ENCODE peak calls at places on chromosomes 4 and X, in seven cellular contexts. U, B, W, S, N, H and D are unnamed samples. For H3K27me3, the result is how much of the 10 kb centered on the place peaks cover.

GRCh38 chrX:94576367-94577004 is 902.5 kb downstream of the FAM133A start:
- DNase-seq in W (no peak), U (no peak), N (no peak), S (no peak), B (no peak), H (no peak), D (no peak)

GRCh38 chr4:122899682-122900081 is 22.7 kb downstream of the NUDT6 start:
- DNase-seq in B (no peak), N (no peak), U (no peak), H (no peak), W (no peak), S (no peak), D (no peak)

GRCh38 chr4:105543881-105544280 is 8.5 kb upstream of the ARHGEF38 start:
- DNase-seq in N (no peak), W (no peak), H (no peak), U (no peak), B (no peak), S (no peak), D (no peak)

GRCh38 chr4:1412376-1413220 is 6.4 kb upstream of the NKX1-1 start:
- DNase-seq in N (no peak), U (no peak), H (no peak), B (no peak), S (no peak), W (no peak), D (no peak)

GRCh38 chr4:142563682-142564291 is 282.3 kb downstream of the INPP4B start:
- DNase-seq in S (no peak), W (no peak), N (peak), B (no peak), U (no peak), H (no peak), D (no peak)

GRCh38 chr4:93870876-93871458 is 42.4 kb downstream of the ATOH1 start:
- DNase-seq in B (no peak), S (no peak), U (no peak), H (no peak), N (no peak), W (no peak), D (no peak)

GRCh38 chr4:96639932-96640331 is 800.0 kb downstream of the PDHA2 start:
- DNase-seq in W (no peak), H (no peak), B (no peak), U (no peak), N (no peak), S (no peak), D (no peak)

GRCh38 chrX:118655561-118656246 is 71.7 kb upstream of the IL13RA1 start:
- DNase-seq in B (no peak), W (no peak), H (no peak), U (no peak), N (no peak), S (no peak), D (no peak)

GRCh38 chr4:136583567-136583966 is 948.7 kb downstream of the PCDH18 start:
- DNase-seq in U (no peak), S (no peak), B (no peak), N (no peak), W (no peak), H (no peak), D (no peak)

GRCh38 chr4:181301735-181302380 is 941.3 kb upstream of the TENM3 start:
- DNase-seq in U (no peak), B (peak), S (no peak), W (no peak), N (no peak), H (no peak), D (no peak)

GRCh38 chr4:83489711-83490326 is 4.9 kb upstream of the ABRAXAS1 start:
- DNase-seq in H (no peak), W (no peak), U (no peak), B (no peak), S (no peak), N (no peak), D (no peak)

GRCh38 chr4:41614519-41614918 is 76.6 kb downstream of the LIMCH1 start:
- DNase-seq in B (no peak), H (no peak), W (no peak), S (no peak), N (no peak), U (no peak), D (no peak)

GRCh38 chr4:40594261-40595178 is 35.1 kb downstream of the RBM47 start:
- DNase-seq in H (no peak), W (no peak), N (no peak), B (no peak), S (no peak), U (no peak), D (no peak)

GRCh38 chr4:53653484-53654053 is 62.3 kb upstream of the LNX1 start:
- DNase-seq in S (no peak), U (no peak), N (peak), B (no peak), W (no peak), H (no peak), D (no peak)

GRCh38 chr4:15240764-15241163 is 187.1 kb upstream of the C1QTNF7 start:
- DNase-seq in S (no peak), B (no peak), N (no peak), U (no peak), H (no peak), W (no peak), D (no peak)

GRCh38 chr4:163380703-163381102 is 37.0 kb downstream of the NPY5R start:
- DNase-seq in S (no peak), U (no peak), W (no peak), B (no peak), N (no peak), H (no peak), D (no peak)

GRCh38 chr4:11418610-11419009 is 10.1 kb downstream of the HS3ST1 start:
- DNase-seq in W (no peak), H (no peak), B (no peak), N (no peak), U (no peak), S (no peak), D (peak)

GRCh38 chrX:67652581-67652980 is 108.8 kb downstream of the AR start:
- DNase-seq in W (no peak), S (no peak), B (no peak), U (no peak), H (no peak), N (no peak), D (no peak)

GRCh38 chr4:125049711-125050110 is 265.0 kb upstream of the FAT4 start:
- DNase-seq in U (no peak), H (no peak), N (no peak), S (no peak), W (no peak), B (no peak), D (no peak)

GRCh38 chr4:108560624-108561023 is 59.8 kb upstream of the RPL34 start:
- DNase-seq in B (no peak), U (no peak), S (no peak), W (no peak), H (no peak), N (no peak), D (no peak)

GRCh38 chr4:114400531-114400930 is 198.1 kb upstream of the UGT8 start:
- DNase-seq in N (no peak), W (no peak), B (no peak), S (no peak), H (no peak), U (no peak), D (no peak)

GRCh38 chrX:104647084-104647483 is 81.1 kb downstream of the IL1RAPL2 start:
- DNase-seq in N (no peak), H (no peak), W (no peak), B (no peak), S (no peak), U (no peak), D (no peak)

GRCh38 chr4:82753725-82754410 is 44.7 kb downstream of the SCD5 start:
- DNase-seq in H (no peak), B (no peak), S (no peak), U (no peak), W (no peak), N (no peak), D (no peak)

GRCh38 chrX:112058255-112058654 is 24.3 kb downstream of the TRPC5 start:
- DNase-seq in W (no peak), U (no peak), H (no peak), B (no peak), S (no peak), N (no peak), D (no peak)

GRCh38 chr4:143341186-143341755 is 4.6 kb downstream of the GAB1 start:
- DNase-seq in N (no peak), H (no peak), S (no peak), U (no peak), B (no peak), W (no peak), D (no peak)

GRCh38 chr4:185835814-185836213 is 23.8 kb upstream of the SORBS2 start:
- DNase-seq in U (no peak), B (no peak), W (no peak), H (no peak), S (no peak), N (no peak), D (no peak)
- H3K27ac ChIP-seq in U (no peak), B (peak), W (no peak), H (no peak), S (no peak), N (no peak), D (no peak)

GRCh38 chr4:3300198-3300671 is 7.4 kb downstream of the RGS12 start:
- DNase-seq in B (no peak), H (no peak), U (peak), W (no peak), N (no peak), S (no peak), D (no peak)
- H3K27me3 ChIP-seq in B (under half), H (under half), U (under half), W (under half), N (under half), S (under half), D (under half)

DNA sequence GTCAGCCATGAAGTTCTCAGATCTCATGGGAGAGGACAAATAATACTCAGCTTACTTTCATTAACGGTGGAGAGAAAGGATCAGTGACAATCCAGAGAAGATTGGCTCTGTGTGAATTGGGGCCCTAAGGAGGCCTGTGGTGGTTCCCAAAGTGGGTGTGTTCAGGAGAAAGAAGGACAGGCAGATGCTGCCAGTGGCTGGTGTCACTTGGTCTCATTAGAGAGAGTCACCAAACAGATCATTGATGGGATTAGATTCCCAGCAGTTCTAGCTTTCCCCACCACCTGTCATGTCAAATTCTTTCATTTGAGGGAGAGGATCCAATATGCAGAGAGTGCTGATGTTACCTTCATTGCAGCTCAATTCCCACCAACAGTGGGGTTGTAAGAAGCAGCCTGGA is 8.0 kb downstream of the SMPX start:
- DNase-seq in W (no peak), S (no peak), B (no peak), N (no peak), H (no peak), U (no peak), D (no peak)
- H3K4me3 ChIP-seq in W (no peak), S (no peak), B (no peak), N (no peak), H (no peak), U (no peak), D (no peak)

GRCh38 chr4:99323761-99324160 is 2.6 kb upstream of the ADH1B start:
- DNase-seq in S (no peak), U (no peak), W (no peak), B (no peak), H (no peak), N (no peak), D (no peak)

GRCh38 chr4:99324978-99325377 is 3.8 kb upstream of the ADH1B start:
- DNase-seq in W (peak), B (no peak), H (no peak), U (peak), N (no peak), S (no peak), D (no peak)

GRCh38 chr4:99321241-99322191 is at the start of gene ADH1B:
- DNase-seq in H (no peak), U (no peak), W (no peak), S (no peak), N (no peak), B (no peak), D (no peak)

DNA sequence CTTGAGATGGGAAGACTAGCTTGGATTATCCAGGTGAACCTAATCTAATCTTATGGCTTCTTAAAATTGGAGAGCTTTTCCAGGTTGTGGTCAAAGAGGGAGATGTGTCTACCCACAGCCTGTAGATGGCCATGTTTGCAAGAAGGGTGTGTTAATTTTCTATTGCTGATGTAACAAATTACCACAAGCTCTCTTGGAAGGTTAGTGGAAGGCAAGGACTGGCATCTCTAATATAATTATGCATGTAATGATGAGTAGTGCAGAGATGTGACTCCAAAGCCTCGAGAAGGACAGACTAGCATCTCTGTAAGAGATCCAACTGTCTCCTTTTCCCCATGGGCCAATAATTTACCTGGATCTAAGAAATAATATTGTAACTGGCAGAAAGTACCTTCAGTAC is 3.2 kb upstream of the ADH1B start:
- DNase-seq in W (no peak), B (no peak), S (no peak), U (no peak), N (no peak), H (no peak), D (no peak)
- H3K27ac ChIP-seq in W (peak), B (no peak), S (peak), U (peak), N (no peak), H (no peak), D (no peak)

GRCh38 chrX:136261316-136261715 is 10.1 kb upstream of the MAP7D3 start:
- DNase-seq in S (no peak), U (no peak), H (no peak), B (no peak), N (no peak), W (no peak), D (no peak)

GRCh38 chrX:136259543-136259942 is 8.3 kb upstream of the MAP7D3 start:
- DNase-seq in B (no peak), U (no peak), S (no peak), W (no peak), H (no peak), N (no peak), D (no peak)

GRCh38 chrX:136260801-136261200 is 9.6 kb upstream of the MAP7D3 start:
- DNase-seq in H (no peak), S (no peak), N (no peak), U (peak), B (no peak), W (no peak), D (no peak)

GRCh38 chrX:136262241-136262640 is 11.0 kb upstream of the MAP7D3 start:
- DNase-seq in B (no peak), W (no peak), U (no peak), H (no peak), S (no peak), N (no peak), D (no peak)

DNA sequence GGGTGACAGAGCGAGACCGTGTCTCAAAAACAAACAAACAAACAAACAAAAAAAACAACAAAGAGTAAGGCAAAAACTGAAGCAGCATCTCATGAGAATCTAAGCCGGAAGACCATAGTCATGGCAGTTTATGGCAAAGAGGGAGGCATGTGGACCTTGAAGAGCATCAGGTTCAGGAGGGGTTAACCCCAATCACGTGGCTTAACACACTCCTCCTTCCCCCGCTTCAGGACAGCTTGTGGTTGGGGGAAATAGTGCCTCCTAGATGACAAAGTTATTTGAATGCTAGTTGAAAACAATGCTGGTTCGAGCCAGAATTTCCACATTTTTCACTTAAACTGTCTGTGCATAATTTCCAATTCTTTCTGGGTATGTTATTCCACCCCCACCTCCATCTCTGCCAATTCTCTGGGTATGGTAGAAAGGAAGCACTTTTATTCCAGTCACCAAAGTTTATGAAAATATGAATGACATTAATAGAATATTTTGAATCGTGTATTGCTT is 11.7 kb upstream of the MAP7D3 start:
- DNase-seq in B (no peak), N (no peak), S (no peak), H (no peak), W (no peak), U (no peak), D (no peak)
- H3K27me3 ChIP-seq in B (under half), N (under half), S (under half), H (under half), W (under half), U (under half), D (under half)

GRCh38 chr4:47824844-47825243 is 13.0 kb downstream of the CORIN start:
- DNase-seq in U (no peak), S (no peak), W (no peak), B (no peak), H (no peak), N (no peak), D (no peak)
- H3K4me3 ChIP-seq in U (no peak), S (no peak), W (no peak), B (no peak), H (no peak), N (no peak), D (no peak)

GRCh38 chr4:185560316-185560715 is 25.0 kb upstream of the PDLIM3 start:
- DNase-seq in S (no peak), U (no peak), N (no peak), H (no peak), B (no peak), W (no peak), D (no peak)
- H3K27ac ChIP-seq in S (peak), U (peak), N (no peak), H (no peak), B (peak), W (no peak), D (no peak)